ENCODE peak calls at places on chromosome 19, in ten cellular contexts. One of them, this sample, is unnamed.
A peak's percentile ranks its signal among the peaks of the same experiment; 100 is the strongest.

GRCh38 chr19:18488403-18488723 is 33.5 kb downstream of the ELL start:
- DNase-seq in iris pigment epithelial cell: no peak
- DNase-seq in NCI-H748 treated with DMSO at 0.1 percent for 48 hours: no peak
- DNase-seq in LoVo: no peak
- DNase-seq in RWPE2: peak; percentile 52
- DNase-seq in stimulated activated CD8-positive, alpha-beta memory T cell treated with anti-CD3 and anti-CD28 coated beads, Interleukin-7, amount 100 ng/mL, for 1 hour: no peak
- DNase-seq in lower leg skin: no peak
- DNase-seq in breast epithelium: no peak
- DNase-seq in SW480: no peak
- DNase-seq in HuH-7: no peak
- DNase-seq in this sample: no peak

GRCh38 chr19:1181606-1182005 is 7.5 kb upstream of the SBNO2 start:
- DNase-seq in iris pigment epithelial cell: no peak
- DNase-seq in NCI-H748 treated with DMSO at 0.1 percent for 48 hours: no peak
- DNase-seq in LoVo: no peak
- DNase-seq in RWPE2: no peak
- DNase-seq in stimulated activated CD8-positive, alpha-beta memory T cell treated with anti-CD3 and anti-CD28 coated beads, Interleukin-7, amount 100 ng/mL, for 1 hour: no peak
- DNase-seq in lower leg skin: no peak
- DNase-seq in breast epithelium: peak; percentile 84
- DNase-seq in SW480: no peak
- DNase-seq in HuH-7: no peak
- DNase-seq in this sample: no peak

GRCh38 chr19:799076-799881 is 2.0 kb downstream of the PTBP1 start:
- DNase-seq in iris pigment epithelial cell: peak; percentile 53
- DNase-seq in NCI-H748 treated with DMSO at 0.1 percent for 48 hours: no peak
- DNase-seq in LoVo: no peak
- DNase-seq in RWPE2: no peak
- DNase-seq in stimulated activated CD8-positive, alpha-beta memory T cell treated with anti-CD3 and anti-CD28 coated beads, Interleukin-7, amount 100 ng/mL, for 1 hour: no peak
- DNase-seq in lower leg skin: no peak
- DNase-seq in breast epithelium: no peak
- DNase-seq in SW480: no peak
- DNase-seq in HuH-7: no peak
- DNase-seq in this sample: peak; percentile 20

GRCh38 chr19:28862238-28862637 is 350.7 kb downstream of the UQCRFS1 start:
- DNase-seq in iris pigment epithelial cell: no peak
- DNase-seq in NCI-H748 treated with DMSO at 0.1 percent for 48 hours: no peak
- DNase-seq in LoVo: no peak
- DNase-seq in RWPE2: no peak
- DNase-seq in stimulated activated CD8-positive, alpha-beta memory T cell treated with anti-CD3 and anti-CD28 coated beads, Interleukin-7, amount 100 ng/mL, for 1 hour: no peak
- DNase-seq in lower leg skin: peak; percentile 12
- DNase-seq in breast epithelium: no peak
- DNase-seq in SW480: no peak
- DNase-seq in HuH-7: no peak
- DNase-seq in this sample: no peak

GRCh38 chr19:19361075-19361594 is 40.5 kb downstream of the MAU2 start:
- DNase-seq in iris pigment epithelial cell: peak; percentile 82
- DNase-seq in NCI-H748 treated with DMSO at 0.1 percent for 48 hours: peak; percentile 41
- DNase-seq in LoVo: peak; percentile 78
- DNase-seq in RWPE2: no peak
- DNase-seq in stimulated activated CD8-positive, alpha-beta memory T cell treated with anti-CD3 and anti-CD28 coated beads, Interleukin-7, amount 100 ng/mL, for 1 hour: peak; percentile 25
- DNase-seq in lower leg skin: peak; percentile 96
- DNase-seq in breast epithelium: peak; percentile 67
- DNase-seq in SW480: peak; percentile 85
- DNase-seq in HuH-7: peak; percentile 91
- DNase-seq in this sample: peak; percentile 42

GRCh38 chr19:14731200-14731599 is 41.4 kb downstream of the ZNF333 start:
- DNase-seq in iris pigment epithelial cell: no peak
- DNase-seq in NCI-H748 treated with DMSO at 0.1 percent for 48 hours: no peak
- DNase-seq in LoVo: no peak
- DNase-seq in RWPE2: no peak
- DNase-seq in stimulated activated CD8-positive, alpha-beta memory T cell treated with anti-CD3 and anti-CD28 coated beads, Interleukin-7, amount 100 ng/mL, for 1 hour: no peak
- DNase-seq in lower leg skin: peak; percentile 54
- DNase-seq in breast epithelium: no peak
- DNase-seq in SW480: no peak
- DNase-seq in HuH-7: no peak
- DNase-seq in this sample: no peak

GRCh38 chr19:2014731-2015610 is 543 bp downstream of the BTBD2 start:
- DNase-seq in iris pigment epithelial cell: no peak
- DNase-seq in NCI-H748 treated with DMSO at 0.1 percent for 48 hours: no peak
- DNase-seq in LoVo: no peak
- DNase-seq in RWPE2: no peak
- DNase-seq in stimulated activated CD8-positive, alpha-beta memory T cell treated with anti-CD3 and anti-CD28 coated beads, Interleukin-7, amount 100 ng/mL, for 1 hour: no peak
- DNase-seq in lower leg skin: no peak
- DNase-seq in breast epithelium: no peak
- DNase-seq in SW480: no peak
- DNase-seq in HuH-7: no peak
- DNase-seq in this sample: no peak

GRCh38 chr19:927044-927706 is 1.3 kb downstream of the ARID3A start:
- DNase-seq in iris pigment epithelial cell: peak; percentile 62
- DNase-seq in NCI-H748 treated with DMSO at 0.1 percent for 48 hours: no peak
- DNase-seq in LoVo: no peak
- DNase-seq in RWPE2: peak; percentile 60
- DNase-seq in stimulated activated CD8-positive, alpha-beta memory T cell treated with anti-CD3 and anti-CD28 coated beads, Interleukin-7, amount 100 ng/mL, for 1 hour: no peak
- DNase-seq in lower leg skin: peak; percentile 96
- DNase-seq in breast epithelium: no peak
- DNase-seq in SW480: no peak
- DNase-seq in HuH-7: peak; percentile 76
- DNase-seq in this sample: no peak

GRCh38 chr19:49592486-49593232 is 1.7 kb downstream of the PRR12 start:
- DNase-seq in iris pigment epithelial cell: peak; percentile 29
- DNase-seq in NCI-H748 treated with DMSO at 0.1 percent for 48 hours: no peak
- DNase-seq in LoVo: no peak
- DNase-seq in RWPE2: no peak
- DNase-seq in stimulated activated CD8-positive, alpha-beta memory T cell treated with anti-CD3 and anti-CD28 coated beads, Interleukin-7, amount 100 ng/mL, for 1 hour: no peak
- DNase-seq in lower leg skin: no peak
- DNase-seq in breast epithelium: no peak
- DNase-seq in SW480: peak; percentile 64
- DNase-seq in HuH-7: peak; percentile 20
- DNase-seq in this sample: peak; percentile 31

GRCh38 chr19:4445963-4446668 is 11.5 kb downstream of the UBXN6 start:
- DNase-seq in iris pigment epithelial cell: no peak
- DNase-seq in NCI-H748 treated with DMSO at 0.1 percent for 48 hours: no peak
- DNase-seq in LoVo: no peak
- DNase-seq in RWPE2: no peak
- DNase-seq in stimulated activated CD8-positive, alpha-beta memory T cell treated with anti-CD3 and anti-CD28 coated beads, Interleukin-7, amount 100 ng/mL, for 1 hour: no peak
- DNase-seq in lower leg skin: no peak
- DNase-seq in breast epithelium: no peak
- DNase-seq in SW480: no peak
- DNase-seq in HuH-7: no peak
- DNase-seq in this sample: no peak

GRCh38 chr19:11769995-11770394 is 3.2 kb downstream of the ZNF441 start:
- DNase-seq in iris pigment epithelial cell: no peak
- DNase-seq in NCI-H748 treated with DMSO at 0.1 percent for 48 hours: no peak
- DNase-seq in LoVo: no peak
- DNase-seq in RWPE2: no peak
- DNase-seq in stimulated activated CD8-positive, alpha-beta memory T cell treated with anti-CD3 and anti-CD28 coated beads, Interleukin-7, amount 100 ng/mL, for 1 hour: no peak
- DNase-seq in lower leg skin: no peak
- DNase-seq in breast epithelium: no peak
- DNase-seq in SW480: no peak
- DNase-seq in HuH-7: no peak
- DNase-seq in this sample: no peak

GRCh38 chr19:10424011-10424637 is 3.8 kb downstream of the PDE4A start:
- DNase-seq in iris pigment epithelial cell: peak; percentile 58
- DNase-seq in NCI-H748 treated with DMSO at 0.1 percent for 48 hours: peak; percentile 41
- DNase-seq in LoVo: peak; percentile 83
- DNase-seq in RWPE2: no peak
- DNase-seq in stimulated activated CD8-positive, alpha-beta memory T cell treated with anti-CD3 and anti-CD28 coated beads, Interleukin-7, amount 100 ng/mL, for 1 hour: no peak
- DNase-seq in lower leg skin: peak; percentile 96
- DNase-seq in breast epithelium: peak; percentile 55
- DNase-seq in SW480: peak; percentile 77
- DNase-seq in HuH-7: peak; percentile 92
- DNase-seq in this sample: peak; percentile 49

GRCh38 chr19:7622933-7623685 is 6.2 kb downstream of the XAB2 start:
- DNase-seq in iris pigment epithelial cell: no peak
- DNase-seq in NCI-H748 treated with DMSO at 0.1 percent for 48 hours: no peak
- DNase-seq in LoVo: no peak
- DNase-seq in RWPE2: no peak
- DNase-seq in stimulated activated CD8-positive, alpha-beta memory T cell treated with anti-CD3 and anti-CD28 coated beads, Interleukin-7, amount 100 ng/mL, for 1 hour: no peak
- DNase-seq in lower leg skin: no peak
- DNase-seq in breast epithelium: no peak
- DNase-seq in SW480: no peak
- DNase-seq in HuH-7: no peak
- DNase-seq in this sample: no peak

GRCh38 chr19:16016226-16017137 is 59.8 kb upstream of the TPM4 start:
- DNase-seq in iris pigment epithelial cell: no peak
- DNase-seq in NCI-H748 treated with DMSO at 0.1 percent for 48 hours: no peak
- DNase-seq in LoVo: no peak
- DNase-seq in RWPE2: no peak
- DNase-seq in stimulated activated CD8-positive, alpha-beta memory T cell treated with anti-CD3 and anti-CD28 coated beads, Interleukin-7, amount 100 ng/mL, for 1 hour: no peak
- DNase-seq in lower leg skin: peak; percentile 80
- DNase-seq in breast epithelium: no peak
- DNase-seq in SW480: no peak
- DNase-seq in HuH-7: no peak
- DNase-seq in this sample: no peak

GRCh38 chr19:35704218-35704617 is at the start of gene ZBTB32:
- DNase-seq in iris pigment epithelial cell: peak; percentile 75
- DNase-seq in NCI-H748 treated with DMSO at 0.1 percent for 48 hours: no peak
- DNase-seq in LoVo: no peak
- DNase-seq in RWPE2: no peak
- DNase-seq in stimulated activated CD8-positive, alpha-beta memory T cell treated with anti-CD3 and anti-CD28 coated beads, Interleukin-7, amount 100 ng/mL, for 1 hour: no peak
- DNase-seq in lower leg skin: no peak
- DNase-seq in breast epithelium: no peak
- DNase-seq in SW480: no peak
- DNase-seq in HuH-7: no peak
- DNase-seq in this sample: no peak

GRCh38 chr19:50906217-50906616 is 5.0 kb downstream of the KLK4 start:
- DNase-seq in iris pigment epithelial cell: peak; percentile 11
- DNase-seq in NCI-H748 treated with DMSO at 0.1 percent for 48 hours: no peak
- DNase-seq in LoVo: peak; percentile 23
- DNase-seq in RWPE2: no peak
- DNase-seq in stimulated activated CD8-positive, alpha-beta memory T cell treated with anti-CD3 and anti-CD28 coated beads, Interleukin-7, amount 100 ng/mL, for 1 hour: no peak
- DNase-seq in lower leg skin: no peak
- DNase-seq in breast epithelium: no peak
- DNase-seq in SW480: no peak
- DNase-seq in HuH-7: peak; percentile 30
- DNase-seq in this sample: no peak

GRCh38 chr19:2720777-2721569 is at the start of gene DIRAS1:
- DNase-seq in iris pigment epithelial cell: no peak
- DNase-seq in NCI-H748 treated with DMSO at 0.1 percent for 48 hours: no peak
- DNase-seq in LoVo: no peak
- DNase-seq in RWPE2: no peak
- DNase-seq in stimulated activated CD8-positive, alpha-beta memory T cell treated with anti-CD3 and anti-CD28 coated beads, Interleukin-7, amount 100 ng/mL, for 1 hour: no peak
- DNase-seq in lower leg skin: no peak
- DNase-seq in breast epithelium: no peak
- DNase-seq in SW480: no peak
- DNase-seq in HuH-7: no peak
- DNase-seq in this sample: no peak

GRCh38 chr19:10670876-10671804 is 17.0 kb downstream of the ILF3 start:
- DNase-seq in iris pigment epithelial cell: no peak
- DNase-seq in NCI-H748 treated with DMSO at 0.1 percent for 48 hours: no peak
- DNase-seq in LoVo: no peak
- DNase-seq in RWPE2: no peak
- DNase-seq in stimulated activated CD8-positive, alpha-beta memory T cell treated with anti-CD3 and anti-CD28 coated beads, Interleukin-7, amount 100 ng/mL, for 1 hour: no peak
- DNase-seq in lower leg skin: no peak
- DNase-seq in breast epithelium: no peak
- DNase-seq in SW480: no peak
- DNase-seq in HuH-7: no peak
- DNase-seq in this sample: no peak

GRCh38 chr19:11460207-11460606 is 20.6 kb downstream of the ELAVL3 start:
- DNase-seq in iris pigment epithelial cell: no peak
- DNase-seq in NCI-H748 treated with DMSO at 0.1 percent for 48 hours: no peak
- DNase-seq in LoVo: no peak
- DNase-seq in RWPE2: no peak
- DNase-seq in stimulated activated CD8-positive, alpha-beta memory T cell treated with anti-CD3 and anti-CD28 coated beads, Interleukin-7, amount 100 ng/mL, for 1 hour: no peak
- DNase-seq in lower leg skin: no peak
- DNase-seq in breast epithelium: no peak
- DNase-seq in SW480: no peak
- DNase-seq in HuH-7: no peak
- DNase-seq in this sample: no peak

GRCh38 chr19:1833540-1833939 is 14.7 kb downstream of the REXO1 start:
- DNase-seq in iris pigment epithelial cell: no peak
- DNase-seq in NCI-H748 treated with DMSO at 0.1 percent for 48 hours: no peak
- DNase-seq in LoVo: no peak
- DNase-seq in RWPE2: no peak
- DNase-seq in stimulated activated CD8-positive, alpha-beta memory T cell treated with anti-CD3 and anti-CD28 coated beads, Interleukin-7, amount 100 ng/mL, for 1 hour: no peak
- DNase-seq in lower leg skin: no peak
- DNase-seq in breast epithelium: no peak
- DNase-seq in SW480: no peak
- DNase-seq in HuH-7: no peak
- DNase-seq in this sample: no peak

GRCh38 chr19:21568816-21569496 is 63.6 kb downstream of the ZNF429 start:
- DNase-seq in iris pigment epithelial cell: peak; percentile 94
- DNase-seq in NCI-H748 treated with DMSO at 0.1 percent for 48 hours: peak; percentile 76
- DNase-seq in LoVo: no peak
- DNase-seq in RWPE2: no peak
- DNase-seq in stimulated activated CD8-positive, alpha-beta memory T cell treated with anti-CD3 and anti-CD28 coated beads, Interleukin-7, amount 100 ng/mL, for 1 hour: peak; percentile 79
- DNase-seq in lower leg skin: peak; percentile 94
- DNase-seq in breast epithelium: peak; percentile 94
- DNase-seq in SW480: no peak
- DNase-seq in HuH-7: peak; percentile 78
- DNase-seq in this sample: peak; percentile 55

GRCh38 chr19:51417107-51417806 is at the start of gene SIGLEC10:
- DNase-seq in iris pigment epithelial cell: no peak
- DNase-seq in NCI-H748 treated with DMSO at 0.1 percent for 48 hours: no peak
- DNase-seq in LoVo: no peak
- DNase-seq in RWPE2: no peak
- DNase-seq in stimulated activated CD8-positive, alpha-beta memory T cell treated with anti-CD3 and anti-CD28 coated beads, Interleukin-7, amount 100 ng/mL, for 1 hour: no peak
- DNase-seq in lower leg skin: peak; percentile 85
- DNase-seq in breast epithelium: no peak
- DNase-seq in SW480: no peak
- DNase-seq in HuH-7: no peak
- DNase-seq in this sample: no peak

GRCh38 chr19:14155371-14155770 is 19.0 kb upstream of the ASF1B start:
- DNase-seq in iris pigment epithelial cell: no peak
- DNase-seq in NCI-H748 treated with DMSO at 0.1 percent for 48 hours: no peak
- DNase-seq in LoVo: no peak
- DNase-seq in RWPE2: no peak
- DNase-seq in stimulated activated CD8-positive, alpha-beta memory T cell treated with anti-CD3 and anti-CD28 coated beads, Interleukin-7, amount 100 ng/mL, for 1 hour: no peak
- DNase-seq in lower leg skin: no peak
- DNase-seq in breast epithelium: no peak
- DNase-seq in SW480: no peak
- DNase-seq in HuH-7: no peak
- DNase-seq in this sample: no peak

GRCh38 chr19:1047696-1048147 is 7.8 kb downstream of the ABCA7 start:
- DNase-seq in iris pigment epithelial cell: no peak
- DNase-seq in NCI-H748 treated with DMSO at 0.1 percent for 48 hours: no peak
- DNase-seq in LoVo: no peak
- DNase-seq in RWPE2: no peak
- DNase-seq in stimulated activated CD8-positive, alpha-beta memory T cell treated with anti-CD3 and anti-CD28 coated beads, Interleukin-7, amount 100 ng/mL, for 1 hour: no peak
- DNase-seq in lower leg skin: no peak
- DNase-seq in breast epithelium: no peak
- DNase-seq in SW480: no peak
- DNase-seq in HuH-7: no peak
- DNase-seq in this sample: no peak

GRCh38 chr19:50320596-50320995 is 8.6 kb downstream of the KCNC3 start:
- DNase-seq in iris pigment epithelial cell: no peak
- DNase-seq in NCI-H748 treated with DMSO at 0.1 percent for 48 hours: no peak
- DNase-seq in LoVo: no peak
- DNase-seq in RWPE2: no peak
- DNase-seq in stimulated activated CD8-positive, alpha-beta memory T cell treated with anti-CD3 and anti-CD28 coated beads, Interleukin-7, amount 100 ng/mL, for 1 hour: no peak
- DNase-seq in lower leg skin: no peak
- DNase-seq in breast epithelium: no peak
- DNase-seq in SW480: no peak
- DNase-seq in HuH-7: no peak
- DNase-seq in this sample: no peak

This sample was measured in activated effector memory CD4-positive, alpha-beta T cell treated with Interleukin-2 at 50 U/mL for 16 hours.